ENCODE peak calls at places on chromosomes 7 and 10, in ten cellular contexts. N, Q, W, D, P, F, T, J, C and X are unnamed samples.

GRCh38 chr7:137687556-137688280 is 159.1 kb downstream of the DGKI start:
- DNase-seq in F (no peak), W (no peak), C (peak), T (no peak), Q (no peak), N (no peak), P (peak), J (no peak), D (no peak), X (peak)

GRCh38 chr10:103451871-103452713 is at the start of gene CALHM2:
- DNase-seq in T (peak), F (peak), P (peak), J (no peak), N (no peak), D (peak), C (peak), Q (peak), W (peak), X (peak)

GRCh38 chr10:120205368-120206018 is 251.5 kb upstream of the PLPP4 start:
- DNase-seq in N (no peak), F (no peak), D (no peak), W (no peak), J (no peak), P (no peak), Q (no peak), C (no peak), T (no peak), X (no peak)

GRCh38 chr7:142581341-142581740 is 167.9 kb upstream of the PRSS1 start:
- DNase-seq in J (no peak), C (no peak), P (peak), D (no peak), N (no peak), F (no peak), T (no peak), W (no peak), Q (no peak), X (peak)

GRCh38 chr7:14596421-14596820 is 306.1 kb downstream of the DGKB start:
- DNase-seq in F (no peak), P (peak), J (no peak), W (no peak), N (no peak), C (no peak), T (no peak), Q (no peak), D (no peak), X (no peak)

GRCh38 chr7:77391230-77391629 is 24.9 kb downstream of the GSAP start:
- DNase-seq in P (no peak), C (no peak), N (no peak), J (no peak), W (no peak), T (no peak), F (no peak), Q (no peak), D (no peak), X (no peak)

GRCh38 chr7:30322656-30323355 is 38.4 kb downstream of the ZNRF2 start:
- DNase-seq in T (no peak), J (no peak), W (no peak), D (no peak), C (no peak), P (no peak), Q (no peak), N (no peak), F (no peak), X (no peak)

GRCh38 chr10:112524637-112525036 is 77.6 kb downstream of the VTI1A start:
- DNase-seq in F (no peak), J (no peak), C (no peak), D (no peak), W (no peak), T (no peak), Q (no peak), N (no peak), P (peak), X (no peak)

GRCh38 chr7:67614843-67615242 is 618.2 kb downstream of the TYW1 start:
- DNase-seq in N (no peak), Q (no peak), T (no peak), D (no peak), F (no peak), J (no peak), C (no peak), W (no peak), P (no peak), X (no peak)

GRCh38 chr7:134695321-134695860 is 48.7 kb downstream of the BPGM start:
- DNase-seq in N (no peak), T (no peak), F (no peak), W (no peak), Q (no peak), C (no peak), J (no peak), D (no peak), P (peak), X (peak)

GRCh38 chr7:33903770-33904679 is 1.3 kb upstream of the BMPER start:
- DNase-seq in D (peak), F (peak), J (peak), W (peak), Q (peak), T (no peak), P (peak), C (peak), N (no peak), X (peak)